ENCODE peak calls at places on chromosomes 1 and 21, in five cellular contexts. I, N, J, M and Z are unnamed samples.

GRCh38 chr1:1019122-1019999 is 559 bp upstream of the AGRN start:
- DNase-seq in I (peak; percentile 86), N (peak; percentile 81), J (peak; percentile 93), M (peak; percentile 92), Z (peak; percentile 84)

GRCh38 chr1:93715529-93716126 is 34.0 kb upstream of the BCAR3 start:
- DNase-seq in I (no peak), N (peak; percentile 62), J (no peak), M (no peak), Z (no peak)

GRCh38 chr1:207999274-207999915 is 88.5 kb upstream of the CD34 start:
- DNase-seq in I (no peak), N (no peak), J (no peak), M (no peak), Z (no peak)

GRCh38 chr1:247373721-247374141 is 42.1 kb upstream of the ZNF496 start:
- DNase-seq in I (peak; percentile 49), N (peak; percentile 45), J (peak; percentile 80), M (peak; percentile 62), Z (peak; percentile 52)

GRCh38 chr1:180042994-180043622 is 88.5 kb downstream of the CEP350 start:
- DNase-seq in I (peak; percentile 66), N (no peak), J (no peak), M (peak; percentile 58), Z (no peak)

GRCh38 chr1:4411862-4412261 is 242.5 kb upstream of the AJAP1 start:
- DNase-seq in I (no peak), N (no peak), J (no peak), M (no peak), Z (no peak)

GRCh38 chr21:29676395-29676794 is 263.4 kb downstream of the GRIK1 start:
- DNase-seq in I (no peak), N (no peak), J (no peak), M (no peak), Z (no peak)

GRCh38 chr1:233647083-233647482 is 33.2 kb downstream of the KCNK1 start:
- DNase-seq in I (no peak), N (no peak), J (no peak), M (no peak), Z (no peak)

GRCh38 chr21:41360072-41360821 is 1.6 kb upstream of the MX2 start:
- DNase-seq in I (peak; percentile 53), N (no peak), J (no peak), M (peak; percentile 83), Z (no peak)

GRCh38 chr1:2348346-2349275 is 42.7 kb downstream of the MORN1 start:
- DNase-seq in I (no peak), N (no peak), J (peak; percentile 55), M (no peak), Z (no peak)

GRCh38 chr1:191714810-191715209 is 443.5 kb upstream of the RGS18 start:
- DNase-seq in I (no peak), N (no peak), J (no peak), M (no peak), Z (no peak)

GRCh38 chr1:3636080-3636479 is 11.3 kb downstream of the TPRG1L start:
- DNase-seq in I (no peak), N (no peak), J (peak; percentile 30), M (no peak), Z (no peak)

GRCh38 chr1:47684964-47685762 is 247.3 kb downstream of the FOXD2 start:
- DNase-seq in I (no peak), N (peak; percentile 5), J (no peak), M (peak; percentile 11), Z (no peak)

GRCh38 chr1:151888972-151889570 is 20.2 kb downstream of the THEM4 start:
- DNase-seq in I (no peak), N (no peak), J (no peak), M (no peak), Z (no peak)

GRCh38 chr1:232036161-232036942 is 409.8 kb downstream of the DISC1 start:
- DNase-seq in I (no peak), N (no peak), J (no peak), M (no peak), Z (no peak)

GRCh38 chr1:103348136-103348535 is 177.4 kb upstream of the RNPC3 start:
- DNase-seq in I (no peak), N (no peak), J (no peak), M (no peak), Z (no peak)

GRCh38 chr1:228340686-228341449 is 65.8 kb downstream of the TRIM11 start:
- DNase-seq in I (no peak), N (peak; percentile 22), J (peak; percentile 77), M (peak; percentile 11), Z (peak; percentile 12)

GRCh38 chr1:217189362-217189761 is 441.5 kb downstream of the GPATCH2 start:
- DNase-seq in I (no peak), N (no peak), J (no peak), M (no peak), Z (no peak)

GRCh38 chr1:240635466-240636256 is 23.7 kb upstream of the GREM2 start:
- DNase-seq in I (no peak), N (no peak), J (no peak), M (no peak), Z (no peak)

DNA sequence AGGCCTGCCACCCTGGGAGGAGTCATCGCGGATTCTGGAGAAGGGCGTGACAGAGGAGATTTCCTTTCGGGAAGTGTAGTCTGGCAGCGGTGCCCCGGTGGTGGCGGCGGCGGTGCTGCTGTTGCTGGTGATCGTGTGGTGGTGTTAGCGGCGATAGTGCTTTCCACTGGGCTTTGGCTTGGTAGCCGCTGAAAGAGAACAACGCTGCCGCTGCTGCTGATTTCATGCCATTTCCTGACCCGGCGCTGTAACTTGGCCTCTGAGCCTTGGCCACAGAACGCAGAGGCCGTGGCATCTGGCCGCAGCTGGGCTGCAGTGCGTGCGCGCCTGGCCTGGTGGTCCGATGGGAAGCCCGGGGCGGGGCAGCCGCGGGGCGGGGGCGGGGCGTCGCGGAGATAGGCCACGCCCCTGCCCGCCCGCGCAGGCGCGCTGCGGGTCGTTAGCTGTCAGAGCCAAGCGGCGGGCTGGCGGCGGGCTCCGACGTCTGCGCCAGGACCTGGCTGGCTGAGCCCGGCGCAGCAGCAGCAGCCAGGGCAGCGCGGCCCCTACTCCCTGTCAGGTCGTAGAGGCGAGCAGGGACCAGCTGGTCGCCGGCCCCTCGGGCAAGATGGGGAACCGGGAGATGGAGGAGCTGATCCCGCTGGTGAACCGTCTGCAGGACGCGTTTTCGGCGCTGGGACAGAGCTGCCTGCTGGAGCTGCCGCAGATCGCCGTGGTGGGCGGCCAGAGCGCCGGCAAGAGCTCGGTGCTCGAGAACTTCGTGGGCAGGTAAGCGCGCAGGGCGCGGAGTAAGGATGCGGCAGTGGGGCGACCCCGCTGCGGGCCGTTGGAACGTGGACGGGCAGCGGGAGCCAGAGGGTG is at the start of gene DNM3:
- DNase-seq in I (peak; percentile 83), N (peak; percentile 90), J (peak; percentile 95), M (peak; percentile 91), Z (peak; percentile 91)
- TF ChIP-seq CTCF in I (no peak), N (no peak), J (no peak), M (no peak), Z (no peak)

GRCh38 chr1:6083385-6083784 is 37.7 kb downstream of the KCNAB2 start:
- DNase-seq in I (no peak), N (no peak), J (peak; percentile 62), M (no peak), Z (no peak)

GRCh38 chr1:6082430-6082971 is 36.8 kb downstream of the KCNAB2 start:
- DNase-seq in I (peak; percentile 35), N (no peak), J (peak; percentile 51), M (peak; percentile 41), Z (no peak)

GRCh38 chr1:6077919-6078318 is 32.2 kb downstream of the KCNAB2 start:
- DNase-seq in I (no peak), N (no peak), J (no peak), M (no peak), Z (no peak)

GRCh38 chr1:6081901-6082300 is 36.2 kb downstream of the KCNAB2 start:
- DNase-seq in I (no peak), N (no peak), J (peak; percentile 24), M (no peak), Z (no peak)

GRCh38 chr1:6080469-6080868 is 34.8 kb downstream of the KCNAB2 start:
- DNase-seq in I (no peak), N (no peak), J (no peak), M (no peak), Z (no peak)
- TF ChIP-seq CTCF in I (peak; percentile 10), N (no peak), J (no peak), M (peak; percentile 22), Z (no peak)

DNA sequence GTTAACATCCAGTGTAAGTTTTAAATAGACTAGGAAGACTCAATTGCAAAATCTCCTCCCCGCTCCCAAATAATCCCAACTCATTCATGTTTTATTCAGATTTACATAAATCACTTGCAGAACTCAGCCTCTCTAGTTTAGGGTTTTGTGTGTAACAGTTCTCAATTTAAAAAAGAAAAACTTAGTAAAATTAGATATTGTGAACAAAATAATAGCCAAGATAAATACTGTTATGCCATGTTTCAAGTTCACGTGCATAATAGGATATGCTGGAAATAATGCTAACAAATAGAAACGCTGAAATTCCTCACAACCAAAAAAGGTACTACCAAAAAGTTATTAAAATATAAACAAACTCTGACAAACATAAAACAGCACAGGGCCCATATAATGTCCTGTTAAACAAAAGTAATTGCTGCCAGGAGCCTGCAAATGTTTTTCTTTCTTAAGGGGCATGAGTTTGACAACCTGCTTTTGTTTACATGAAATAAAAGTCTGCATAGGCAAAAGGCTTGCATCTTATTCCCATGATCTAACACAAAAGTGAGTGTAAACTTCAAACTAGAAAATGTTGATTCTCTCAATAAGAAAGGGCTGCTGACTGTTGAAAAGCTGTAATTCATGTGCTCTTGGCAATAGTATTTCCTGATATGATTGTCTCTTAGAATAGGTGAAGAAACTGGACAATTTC is 2.9 kb downstream of the SERTAD4 start:
- DNase-seq in I (no peak), N (no peak), J (no peak), M (no peak), Z (no peak)
- TF ChIP-seq CTCF in I (no peak), N (no peak), J (no peak), M (no peak), Z (no peak)

GRCh38 chr1:118225471-118225870 is 40.4 kb upstream of the SPAG17 start:
- DNase-seq in I (no peak), N (no peak), J (no peak), M (no peak), Z (no peak)

GRCh38 chr1:118219438-118219837 is 34.4 kb upstream of the SPAG17 start:
- DNase-seq in I (no peak), N (no peak), J (no peak), M (no peak), Z (no peak)

GRCh38 chr1:118223426-118223825 is 38.4 kb upstream of the SPAG17 start:
- DNase-seq in I (peak; percentile 16), N (no peak), J (no peak), M (peak; percentile 21), Z (no peak)
- TF ChIP-seq CTCF in I (peak; percentile 31), N (no peak), J (peak; percentile 16), M (peak; percentile 28), Z (no peak)

GRCh38 chr1:109255673-109256072 is 6.3 kb downstream of the CELSR2 start:
- DNase-seq in I (no peak), N (no peak), J (peak; percentile 39), M (no peak), Z (no peak)

GRCh38 chr1:109253803-109254620 is 4.7 kb downstream of the CELSR2 start:
- DNase-seq in I (no peak), N (no peak), J (peak; percentile 37), M (peak; percentile 35), Z (no peak)

GRCh38 chr1:109256085-109256484 is 6.7 kb downstream of the CELSR2 start:
- DNase-seq in I (no peak), N (no peak), J (peak; percentile 51), M (no peak), Z (no peak)

GRCh38 chr1:109254621-109255096 is 5.3 kb downstream of the CELSR2 start:
- DNase-seq in I (no peak), N (no peak), J (peak; percentile 22), M (no peak), Z (no peak)

GRCh38 chr1:109255097-109255651 is 5.8 kb downstream of the CELSR2 start:
- DNase-seq in I (no peak), N (no peak), J (peak; percentile 58), M (peak; percentile 8), Z (no peak)
- TF ChIP-seq CTCF in I (no peak), N (no peak), J (no peak), M (peak; percentile 6), Z (no peak)

GRCh38 chr1:8814870-8815269 is 2.6 kb downstream of the RERE start:
- DNase-seq in I (no peak), N (no peak), J (no peak), M (no peak), Z (no peak)
- TF ChIP-seq CTCF in I (no peak), N (no peak), J (no peak), M (peak; percentile 19), Z (no peak)